ENCODE peak calls at places on chromosomes 11 and 22, in five cellular contexts. X is stimulated activated CD4-positive, alpha-beta T cell treated with anti-CD3 and anti-CD28 coated beads, Interleukin-2, amount 100 ng/mL, for 24 hours; F is progenitor cell of endocrine pancreas; Z is neuronal stem cell; Y is putamen. T is an unnamed sample.

GRCh38 chr11:72430743-72431570 is 3.4 kb downstream of the CLPB start:
- DNase-seq in Y (peak), F (no peak), Z (no peak), X (peak), T (peak)

GRCh38 chr11:44805596-44805995 is 78.8 kb downstream of the TSPAN18 start:
- DNase-seq in F (no peak), X (no peak), Z (no peak), Y (no peak), T (no peak)

GRCh38 chr11:91261513-91261912 is 963.1 kb upstream of the FAT3 start:
- DNase-seq in Z (no peak), X (no peak), Y (no peak), F (no peak), T (no peak)

GRCh38 chr11:115930886-115931537 is 426.8 kb upstream of the CADM1 start:
- DNase-seq in Z (no peak), F (no peak), Y (peak), X (no peak), T (no peak)

GRCh38 chr11:27509953-27510352 is 3.4 kb upstream of the LIN7C start:
- DNase-seq in Z (no peak), X (no peak), F (no peak), Y (no peak), T (no peak)

GRCh38 chr22:29813563-29813962 is 24.5 kb downstream of the ASCC2 start:
- DNase-seq in F (no peak), Z (no peak), X (no peak), Y (no peak), T (no peak)

GRCh38 chr11:69984457-69985261 is 93.5 kb upstream of the ANO1 start:
- DNase-seq in F (no peak), X (no peak), Y (no peak), Z (no peak), T (no peak)

GRCh38 chr11:79047356-79047755 is 393.5 kb downstream of the TENM4 start:
- DNase-seq in F (no peak), Z (no peak), Y (no peak), X (no peak), T (no peak)

GRCh38 chr11:71154406-71154805 is 98.0 kb downstream of the SHANK2 start:
- DNase-seq in Z (no peak), X (no peak), Y (no peak), F (no peak), T (no peak)

GRCh38 chr11:69325446-69325845 is 31.5 kb downstream of the MYEOV start:
- DNase-seq in Y (no peak), Z (no peak), X (peak), F (no peak), T (no peak)

GRCh38 chr11:117678651-117679407 is 118.2 kb downstream of the DSCAML1 start:
- DNase-seq in X (no peak), Z (no peak), F (no peak), Y (peak), T (no peak)

GRCh38 chr11:84901986-84902385 is 725.2 kb downstream of the DLG2 start:
- DNase-seq in Y (no peak), Z (no peak), F (no peak), X (no peak), T (no peak)

GRCh38 chr22:41969110-41969646 is at the start of gene SEPTIN3:
- DNase-seq in Y (no peak), X (no peak), F (no peak), Z (no peak), T (no peak)

GRCh38 chr11:67534070-67534679 is 10.9 kb upstream of the CABP2 start:
- DNase-seq in F (no peak), X (no peak), Z (peak), Y (no peak), T (no peak)

GRCh38 chr11:123188508-123189165 is 6.4 kb downstream of the CLMP start:
- DNase-seq in X (no peak), Z (no peak), Y (peak), F (no peak), T (peak)

GRCh38 chr22:46432164-46433068 is 96.9 kb downstream of the TRMU start:
- DNase-seq in Y (no peak), Z (no peak), X (peak), F (no peak), T (no peak)

GRCh38 chr11:102168483-102168882 is 58.2 kb downstream of the YAP1 start:
- DNase-seq in X (no peak), Y (no peak), F (no peak), Z (no peak), T (no peak)

GRCh38 chr11:88535916-88536547 is 198.5 kb upstream of the CTSC start:
- DNase-seq in X (no peak), F (no peak), Z (no peak), Y (no peak), T (no peak)

GRCh38 chr11:91305402-91305801 is 919.2 kb upstream of the FAT3 start:
- DNase-seq in Y (no peak), X (no peak), F (no peak), Z (no peak), T (no peak)

GRCh38 chr22:36081023-36081431 is 52.4 kb upstream of the RBFOX2 start:
- DNase-seq in F (no peak), Z (no peak), X (no peak), Y (no peak), T (no peak)

GRCh38 chr11:111302298-111302697 is 4.0 kb downstream of the POU2AF3 start:
- DNase-seq in F (no peak), Z (no peak), Y (no peak), X (no peak), T (no peak)

GRCh38 chr22:17161991-17162390 is 2.9 kb upstream of the HDHD5 start:
- DNase-seq in Y (no peak), Z (no peak), F (no peak), X (no peak), T (no peak)

GRCh38 chr11:113384551-113384950 is 3.0 kb upstream of the ANKK1 start:
- DNase-seq in Z (no peak), F (no peak), X (no peak), Y (no peak), T (no peak)

GRCh38 chr22:19974233-19974861 is 32.7 kb upstream of the TXNRD2 start:
- DNase-seq in X (no peak), Y (no peak), Z (peak), F (peak), T (peak)

T was measured in right cardiac atrium.